ENCODE peak calls at places on chromosomes 6 and 20, in eight cellular contexts. P is dorsolateral prefrontal cortex, A is GM13977, G is A549, E is cardiac muscle cell, L is GM10248, R is fibroblast of mammary gland, C is tibial artery. T is an unnamed sample.

GRCh38 chr6:93087606-93088005 is 331.8 kb downstream of the EPHA7 start:
- DNase-seq in E (no peak), C (no peak), R (no peak), G (no peak), A (no peak), L (no peak), P (no peak), T (no peak)

GRCh38 chr6:128572286-128572685 is 51.9 kb upstream of the PTPRK start:
- DNase-seq in C (no peak), A (no peak), G (no peak), R (peak; percentile 58), E (no peak), P (no peak), L (no peak), T (no peak)

GRCh38 chr6:52012582-52012981 is 74.8 kb downstream of the PKHD1 start:
- DNase-seq in G (no peak), A (no peak), C (no peak), P (no peak), E (no peak), R (no peak), L (no peak), T (no peak)

GRCh38 chr6:163248051-163248450 is 166.5 kb upstream of the QKI start:
- DNase-seq in P (peak; percentile 74), A (no peak), R (no peak), E (no peak), G (no peak), L (no peak), C (no peak), T (no peak)

GRCh38 chr20:17059465-17059864 is 167.4 kb upstream of the PCSK2 start:
- DNase-seq in A (no peak), G (peak; percentile 8), C (no peak), E (no peak), L (no peak), P (no peak), R (peak; percentile 0), T (no peak)

GRCh38 chr6:137044366-137045220 is at the start of gene IL20RA:
- DNase-seq in E (peak; percentile 15), L (peak; percentile 57), C (no peak), G (no peak), A (peak; percentile 58), P (no peak), R (no peak), T (no peak)

GRCh38 chr20:33789109-33789857 is 21.9 kb upstream of the CHMP4B start:
- DNase-seq in E (peak; percentile 96), C (no peak), R (peak; percentile 97), A (no peak), P (no peak), L (no peak), G (peak; percentile 96), T (no peak)

GRCh38 chr20:44461142-44461802 is 14.4 kb upstream of the TTPAL start:
- DNase-seq in A (no peak), R (no peak), E (no peak), C (no peak), L (no peak), G (no peak), P (no peak), T (no peak)

GRCh38 chr6:19382676-19383075 is 454.5 kb upstream of the ID4 start:
- DNase-seq in P (no peak), G (no peak), A (no peak), C (no peak), R (no peak), L (no peak), E (no peak), T (no peak)

GRCh38 chr6:37954791-37955190 is 135.3 kb downstream of the ZFAND3 start:
- DNase-seq in P (no peak), A (no peak), C (no peak), R (no peak), G (no peak), L (no peak), E (no peak), T (no peak)

GRCh38 chr6:506508-506907 is 115.0 kb downstream of the IRF4 start:
- DNase-seq in P (no peak), G (no peak), C (no peak), R (no peak), L (peak; percentile 55), E (no peak), A (peak; percentile 60), T (peak; percentile 86)

GRCh38 chr6:166540631-166541331 is 45.7 kb downstream of the RAMACL start:
- DNase-seq in R (peak; percentile 88), E (no peak), P (no peak), C (peak; percentile 64), A (peak; percentile 72), G (no peak), L (peak; percentile 80), T (peak; percentile 82)

GRCh38 chr20:23100754-23101107 is 14.6 kb upstream of the CD93 start:
- DNase-seq in C (no peak), L (no peak), G (no peak), E (no peak), P (no peak), A (no peak), R (no peak), T (no peak)

GRCh38 chr6:14711056-14711703 is 534.7 kb upstream of the JARID2 start:
- DNase-seq in P (no peak), R (peak; percentile 96), A (peak; percentile 21), G (peak; percentile 45), L (peak; percentile 60), E (peak; percentile 91), C (no peak), T (peak; percentile 68)

GRCh38 chr6:128327890-128328289 is 192.5 kb downstream of the PTPRK start:
- DNase-seq in C (no peak), L (peak; percentile 5), P (no peak), E (peak; percentile 60), A (peak; percentile 4), G (peak; percentile 19), R (peak; percentile 50), T (peak; percentile 46)

GRCh38 chr6:121809211-121809610 is 373.8 kb downstream of the GJA1 start:
- DNase-seq in A (no peak), E (peak; percentile 56), R (no peak), G (no peak), L (no peak), P (no peak), C (no peak), T (no peak)

GRCh38 chr6:132445201-132445951 is 44.1 kb upstream of the MOXD1 start:
- DNase-seq in L (no peak), R (peak; percentile 97), P (no peak), E (peak; percentile 74), A (no peak), C (no peak), G (peak; percentile 55), T (no peak)

GRCh38 chr6:35214869-35215664 is 1.3 kb downstream of the SCUBE3 start:
- DNase-seq in L (no peak), E (no peak), C (no peak), P (no peak), G (no peak), R (no peak), A (no peak), T (no peak)

GRCh38 chr20:2692036-2692885 is at the start of gene EBF4:
- DNase-seq in C (peak; percentile 75), A (peak; percentile 84), L (peak; percentile 59), G (peak; percentile 26), E (peak; percentile 50), P (peak; percentile 26), R (peak; percentile 15), T (peak; percentile 40)

GRCh38 chr6:22470454-22471368 is 98.7 kb upstream of the HDGFL1 start:
- DNase-seq in P (no peak), R (peak; percentile 65), C (peak; percentile 73), L (no peak), E (peak; percentile 72), G (peak; percentile 35), A (no peak), T (no peak)

GRCh38 chr20:35385733-35386132 is 26.0 kb downstream of the UQCC1 start:
- DNase-seq in G (no peak), C (no peak), P (no peak), R (peak; percentile 45), A (no peak), L (no peak), E (peak; percentile 47), T (no peak)

GRCh38 chr6:170042086-170042485 is 248.8 kb downstream of the DLL1 start:
- DNase-seq in A (no peak), E (no peak), P (no peak), G (no peak), L (no peak), C (no peak), R (no peak), T (no peak)

GRCh38 chr6:24543683-24544082 is 48.9 kb downstream of the ALDH5A1 start:
- DNase-seq in L (no peak), A (no peak), C (no peak), E (no peak), R (no peak), G (no peak), P (no peak), T (no peak)

GRCh38 chr6:104896914-104897313 is 37.2 kb upstream of the HACE1 start:
- DNase-seq in R (peak; percentile 5), C (no peak), P (no peak), L (no peak), A (no peak), G (no peak), E (no peak), T (no peak)
- TF ChIP-seq CTCF in R (peak; percentile 31), C (no peak), P (peak; percentile 37), L (peak; percentile 12), A (peak; percentile 16), G (peak; percentile 45), E (peak; percentile 21), T (peak; percentile 27)

GRCh38 chr6:89311853-89312531 is 3.1 kb downstream of the GABRR2 start:
- DNase-seq in G (no peak), R (peak; percentile 64), C (peak; percentile 84), E (peak; percentile 81), L (no peak), P (peak; percentile 50), A (no peak), T (no peak)
- TF ChIP-seq CTCF in G (peak; percentile 18), R (peak; percentile 74), C (peak; percentile 38), E (peak; percentile 69), L (no peak), P (peak; percentile 61), A (no peak), T (no peak)

GRCh38 chr6:134574491-134574890 is 256.6 kb upstream of the SGK1 start:
- DNase-seq in L (no peak), P (no peak), G (no peak), A (no peak), R (no peak), E (no peak), C (no peak), T (no peak)

GRCh38 chr6:134577998-134578397 is 260.1 kb upstream of the SGK1 start:
- DNase-seq in C (no peak), L (no peak), G (peak; percentile 32), E (peak; percentile 20), A (no peak), P (no peak), R (peak; percentile 49), T (no peak)
- TF ChIP-seq CTCF in C (no peak), L (no peak), G (no peak), E (no peak), A (no peak), P (no peak), R (no peak), T (no peak)

GRCh38 chr6:12311106-12311505 is 20.9 kb downstream of the EDN1 start:
- DNase-seq in C (no peak), L (no peak), E (no peak), P (no peak), G (peak; percentile 94), A (no peak), R (no peak), T (no peak)
- TF ChIP-seq CTCF in C (peak; percentile 16), L (no peak), E (peak; percentile 20), P (no peak), G (peak; percentile 54), A (no peak), R (no peak), T (no peak)

T was measured in activated CD8-positive, alpha-beta T cell treated with anti-CD3 and anti-CD28 coated beads for 36 hours.